ENCODE peak calls at places on chromosomes 13 and 19, in nine cellular contexts. O is EL, C is astrocyte of the spinal cord, M is fibroblast of gingiva, H is ELR, G is body of pancreas, J is HS-27A, Y is AML-193, T is non-pigmented ciliary epithelial cell. K is an unnamed sample.

GRCh38 chr13:107835339-107836018 is 379.9 kb downstream of the LIG4 start:
- DNase-seq in M (peak), C (peak), G (no peak), O (peak), Y (peak), J (peak), H (peak), T (peak), K (no peak)

GRCh38 chr19:58088521-58089052 is 9.4 kb downstream of the ZSCAN18 start:
- DNase-seq in M (no peak), C (no peak), O (no peak), H (no peak), J (no peak), G (no peak), Y (no peak), T (no peak), K (no peak)

GRCh38 chr19:8988204-8988603 is 22.0 kb downstream of the MUC16 start:
- DNase-seq in G (no peak), C (no peak), Y (peak), J (no peak), O (no peak), M (no peak), T (no peak), H (no peak), K (no peak)

GRCh38 chr13:114015111-114015551 is 41.3 kb upstream of the C13orf46 start:
- DNase-seq in O (no peak), M (no peak), T (no peak), G (no peak), J (no peak), C (no peak), H (no peak), Y (no peak), K (no peak)

GRCh38 chr13:50969691-50970090 is 60.1 kb downstream of the RNASEH2B start:
- DNase-seq in G (no peak), T (no peak), J (no peak), M (no peak), O (no peak), C (peak), H (no peak), Y (no peak), K (no peak)

GRCh38 chr13:113410472-113411201 is 42.7 kb downstream of the ADPRHL1 start:
- DNase-seq in G (no peak), H (peak), M (peak), O (peak), Y (no peak), J (peak), C (peak), T (peak), K (peak)

GRCh38 chr19:40273469-40274360 is 11.4 kb downstream of the AKT2 start:
- DNase-seq in H (no peak), J (no peak), Y (no peak), G (no peak), C (no peak), O (no peak), M (no peak), T (no peak), K (no peak)

GRCh38 chr19:46697142-46697960 is 19.6 kb downstream of the PRKD2 start:
- DNase-seq in Y (no peak), H (peak), C (peak), M (peak), O (peak), G (peak), J (no peak), T (no peak), K (no peak)

GRCh38 chr13:41458939-41459753 is 1.8 kb downstream of the RGCC start:
- DNase-seq in G (peak), O (peak), H (peak), C (peak), Y (peak), T (no peak), J (no peak), M (peak), K (peak)

GRCh38 chr19:45168767-45169351 is 8.1 kb upstream of the NKPD1 start:
- DNase-seq in H (no peak), J (no peak), O (no peak), M (no peak), C (no peak), T (no peak), G (no peak), Y (no peak), K (no peak)

GRCh38 chr13:105445793-105446192 is 1089.7 kb downstream of the EFNB2 start:
- DNase-seq in T (no peak), Y (no peak), J (no peak), O (no peak), G (no peak), M (no peak), H (no peak), C (peak), K (no peak)

GRCh38 chr19:29812080-29812880 is 489 bp downstream of the CCNE1 start:
- DNase-seq in Y (no peak), C (no peak), M (no peak), O (peak), G (peak), H (peak), T (no peak), J (no peak), K (no peak)

GRCh38 chr19:18683109-18683954 is at the start of gene CRTC1:
- DNase-seq in H (peak), O (peak), C (peak), J (peak), M (peak), Y (peak), T (no peak), G (peak), K (no peak)

GRCh38 chr13:60267498-60268202 is 103.9 kb upstream of the DIAPH3 start:
- DNase-seq in C (no peak), J (no peak), M (no peak), H (peak), Y (no peak), G (peak), O (peak), T (no peak), K (no peak)

GRCh38 chr19:45772130-45772880 is 3.3 kb upstream of the SIX5 start:
- DNase-seq in O (no peak), T (no peak), C (no peak), H (no peak), G (peak), M (no peak), Y (no peak), J (no peak), K (no peak)

GRCh38 chr13:79458436-79458835 is 22.5 kb upstream of the NDFIP2 start:
- DNase-seq in Y (no peak), M (no peak), T (no peak), G (no peak), O (no peak), H (no peak), J (no peak), C (no peak), K (no peak)

GRCh38 chr13:34867590-34867989 is 74.5 kb upstream of the NBEA start:
- DNase-seq in O (peak), Y (no peak), C (peak), T (peak), M (peak), H (peak), G (no peak), J (no peak), K (no peak)

GRCh38 chr19:49492573-49493411 is 3.4 kb upstream of the RPS11 start:
- DNase-seq in H (peak), O (peak), T (no peak), J (no peak), G (no peak), Y (no peak), M (no peak), C (no peak), K (no peak)

GRCh38 chr13:95641961-95642621 is 2.4 kb downstream of the DZIP1 start:
- DNase-seq in Y (no peak), C (peak), H (peak), T (no peak), M (peak), O (peak), G (peak), J (no peak), K (no peak)

GRCh38 chr13:95411641-95412040 is 110.4 kb upstream of the ABCC4 start:
- DNase-seq in C (peak), H (no peak), G (no peak), T (no peak), J (no peak), M (peak), O (peak), Y (no peak), K (peak)

GRCh38 chr19:38741670-38742069 is 2.6 kb downstream of the CAPN12 start:
- DNase-seq in J (no peak), H (no peak), M (no peak), G (no peak), T (no peak), C (no peak), Y (no peak), O (no peak), K (no peak)

GRCh38 chr19:28155265-28155664 is 1057.7 kb downstream of the UQCRFS1 start:
- DNase-seq in H (no peak), C (no peak), Y (no peak), M (no peak), J (no peak), T (no peak), O (no peak), G (no peak), K (no peak)

GRCh38 chr13:76116931-76117330 is 480.8 kb downstream of the LMO7 start:
- DNase-seq in Y (no peak), T (no peak), C (no peak), O (no peak), M (peak), G (no peak), J (no peak), H (no peak), K (no peak)

GRCh38 chr13:90493667-90494066 is 853.8 kb upstream of the MIR17HG start:
- DNase-seq in Y (no peak), O (no peak), C (no peak), J (no peak), G (no peak), M (no peak), T (no peak), H (no peak), K (no peak)

GRCh38 chr13:112465251-112466131 is 89.3 kb downstream of the SPACA7 start:
- DNase-seq in C (no peak), G (no peak), H (no peak), J (no peak), O (no peak), Y (no peak), T (no peak), M (no peak), K (no peak)

GRCh38 chr19:12331211-12331941 is 2.1 kb downstream of the ZNF563 start:
- DNase-seq in H (no peak), G (no peak), Y (no peak), T (no peak), C (no peak), M (no peak), J (no peak), O (no peak), K (no peak)

GRCh38 chr13:24627090-24627714 is 53.0 kb upstream of the ATP12A start:
- DNase-seq in Y (no peak), M (no peak), G (peak), J (no peak), C (no peak), T (no peak), O (peak), H (peak), K (no peak)

GRCh38 chr19:21210037-21210621 is 68.3 kb downstream of the ZNF431 start:
- DNase-seq in H (no peak), O (no peak), Y (no peak), G (no peak), T (no peak), C (no peak), J (no peak), M (no peak), K (no peak)

GRCh38 chr13:42574435-42575311 is 721 bp downstream of the TNFSF11 start:
- DNase-seq in T (no peak), J (no peak), M (no peak), O (no peak), H (no peak), G (no peak), Y (no peak), C (no peak), K (no peak)

GRCh38 chr13:113927661-113928581 is 46.0 kb downstream of the C13orf46 start:
- DNase-seq in O (peak), C (peak), J (peak), Y (no peak), M (peak), H (peak), T (peak), G (no peak), K (no peak)

GRCh38 chr13:38686635-38687245 is at the start of gene FREM2:
- DNase-seq in J (no peak), H (peak), C (peak), G (peak), T (no peak), O (peak), Y (no peak), M (no peak), K (no peak)

GRCh38 chr19:50414850-50415660 is 3.7 kb upstream of the SPIB start:
- DNase-seq in O (no peak), M (peak), H (peak), C (peak), Y (peak), G (peak), T (no peak), J (no peak), K (no peak)

GRCh38 chr13:110689711-110690110 is 16.2 kb downstream of the CARS2 start:
- DNase-seq in H (no peak), J (no peak), T (no peak), G (no peak), M (no peak), C (no peak), Y (no peak), O (no peak), K (no peak)

GRCh38 chr13:44629465-44630183 is 53.5 kb upstream of the TSC22D1 start:
- DNase-seq in G (no peak), J (no peak), H (peak), C (no peak), Y (no peak), T (no peak), O (peak), M (peak), K (no peak)

K was measured in epithelial cell of prostate.